ENCODE peak calls at places on chromosomes 13 and 19, in six cellular contexts. I is thyroid gland, S is A549, D is adrenal gland, R is BE2C, Z is keratinocyte. W is an unnamed sample.

GRCh38 chr19:50039968-50040367 is 14.2 kb downstream of the ZNF473 start:
- DNase-seq in D (no peak), R (no peak), Z (no peak), S (no peak), I (no peak), W (peak)

GRCh38 chr19:20359933-20360720 is 193.1 kb downstream of the ZNF486 start:
- DNase-seq in R (peak), D (no peak), Z (no peak), S (no peak), I (peak), W (no peak)

GRCh38 chr19:31560021-31560770 is 211.0 kb upstream of the TSHZ3 start:
- DNase-seq in R (no peak), Z (no peak), I (no peak), S (no peak), D (no peak), W (no peak)

GRCh38 chr19:944171-944567 is 18.3 kb downstream of the ARID3A start:
- DNase-seq in I (no peak), S (no peak), D (peak), R (peak), Z (no peak), W (no peak)

GRCh38 chr19:35100588-35101533 is 14.8 kb upstream of the FXYD3 start:
- DNase-seq in S (no peak), I (no peak), D (no peak), R (no peak), Z (no peak), W (no peak)

GRCh38 chr19:48154003-48154402 is 16.1 kb downstream of the LIG1 start:
- DNase-seq in D (no peak), Z (no peak), S (no peak), R (no peak), I (no peak), W (no peak)

GRCh38 chr19:35587326-35587725 is 1.4 kb downstream of the PMIS2 start:
- DNase-seq in D (no peak), R (no peak), I (peak), S (no peak), Z (no peak), W (no peak)

GRCh38 chr19:16736709-16737108 is 17.1 kb downstream of the NWD1 start:
- DNase-seq in S (no peak), Z (no peak), D (no peak), R (no peak), I (no peak), W (no peak)

GRCh38 chr13:39870197-39870746 is 214.8 kb downstream of the COG6 start:
- DNase-seq in R (no peak), D (no peak), I (no peak), Z (no peak), S (no peak), W (no peak)

GRCh38 chr19:604355-604754 is 14.7 kb downstream of the HCN2 start:
- DNase-seq in R (peak), S (no peak), Z (no peak), D (no peak), I (no peak), W (no peak)

GRCh38 chr13:101916758-101917474 is 464.4 kb downstream of the ITGBL1 start:
- DNase-seq in I (no peak), Z (no peak), S (no peak), R (peak), D (no peak), W (no peak)

GRCh38 chr13:100798739-100799361 is 124.3 kb upstream of the TMTC4 start:
- DNase-seq in R (no peak), I (no peak), Z (no peak), S (no peak), D (no peak), W (no peak)

GRCh38 chr13:59607780-59608233 is 555.9 kb downstream of the DIAPH3 start:
- DNase-seq in R (no peak), S (no peak), I (no peak), D (no peak), Z (no peak), W (no peak)

GRCh38 chr19:41898235-41898634 is 15.3 kb downstream of the ARHGEF1 start:
- DNase-seq in S (no peak), Z (no peak), I (no peak), R (no peak), D (no peak), W (no peak)

GRCh38 chr19:19279062-19279612 is 6.0 kb upstream of the TM6SF2 start:
- DNase-seq in I (no peak), Z (no peak), R (no peak), S (no peak), D (no peak), W (no peak)

GRCh38 chr13:67299072-67299635 is 69.0 kb upstream of the PCDH9 start:
- DNase-seq in I (no peak), Z (no peak), D (no peak), R (no peak), S (no peak), W (peak)

GRCh38 chr13:108003626-108004025 is 211.7 kb downstream of the LIG4 start:
- DNase-seq in D (no peak), S (no peak), R (peak), I (no peak), Z (no peak), W (no peak)

GRCh38 chr19:48480476-48481190 is 11.5 kb downstream of the CYTH2 start:
- DNase-seq in R (no peak), S (no peak), Z (no peak), I (no peak), D (no peak), W (no peak)

GRCh38 chr13:47661076-47661475 is 340.0 kb downstream of the SUCLA2 start:
- DNase-seq in D (no peak), Z (no peak), I (no peak), S (no peak), R (no peak), W (no peak)

GRCh38 chr13:107025991-107026390 is 458.1 kb upstream of the ARGLU1 start:
- DNase-seq in I (peak), S (no peak), D (no peak), Z (no peak), R (no peak), W (peak)

GRCh38 chr19:49844138-49844740 is 6.7 kb upstream of the PTOV1 start:
- DNase-seq in I (no peak), D (no peak), R (no peak), S (no peak), Z (no peak), W (no peak)

GRCh38 chr19:11243798-11244169 is 4.4 kb downstream of the ANGPTL8 start:
- DNase-seq in D (no peak), R (no peak), Z (no peak), S (no peak), I (no peak), W (no peak)
- H3K4me3 ChIP-seq in D (no peak), R (peak), Z (no peak), S (no peak), I (no peak), W (no peak)

DNA sequence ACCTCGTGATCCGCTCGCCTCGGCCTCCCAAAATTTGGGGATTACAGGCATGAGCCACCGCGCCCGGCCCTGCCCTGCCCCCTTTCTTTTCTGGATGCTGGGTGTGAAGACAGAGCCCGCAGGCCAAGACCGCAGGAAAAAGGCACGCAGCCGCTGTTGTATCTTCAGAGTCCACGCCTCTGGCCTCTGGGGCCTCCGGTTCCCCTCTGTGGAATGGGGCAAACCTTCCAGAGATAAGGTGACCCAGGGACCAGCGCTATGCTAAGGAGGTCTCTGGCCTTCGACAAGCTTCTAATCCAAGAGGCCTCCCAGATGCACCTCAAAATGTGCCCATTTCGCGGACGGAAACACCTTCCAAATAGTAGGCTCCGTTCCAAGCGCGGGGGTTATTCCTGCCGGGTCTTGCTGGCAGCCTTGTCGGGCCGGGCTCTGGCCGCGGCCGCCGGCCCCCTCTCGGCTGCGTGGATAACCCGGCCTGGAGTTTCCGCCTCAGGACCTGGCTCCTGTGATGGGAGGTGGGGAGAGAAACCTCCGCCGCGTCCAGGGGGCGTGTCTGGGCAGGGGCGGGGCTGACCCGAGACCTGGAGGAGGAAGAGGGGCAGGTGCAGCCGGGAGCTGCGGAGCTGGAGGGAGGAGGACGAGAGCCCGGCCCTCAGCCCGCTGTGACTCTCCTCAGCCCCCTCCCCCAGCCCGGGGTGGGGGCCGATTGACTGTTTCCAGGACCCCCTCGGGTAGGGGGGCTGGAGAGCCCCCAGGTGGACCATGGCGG is 13.1 kb downstream of the TJP3 start:
- DNase-seq in I (peak), Z (no peak), R (peak), D (peak), S (peak), W (no peak)
- TF ChIP-seq CTCF in I (no peak), Z (no peak), R (no peak), D (no peak), S (no peak), W (no peak)

DNA sequence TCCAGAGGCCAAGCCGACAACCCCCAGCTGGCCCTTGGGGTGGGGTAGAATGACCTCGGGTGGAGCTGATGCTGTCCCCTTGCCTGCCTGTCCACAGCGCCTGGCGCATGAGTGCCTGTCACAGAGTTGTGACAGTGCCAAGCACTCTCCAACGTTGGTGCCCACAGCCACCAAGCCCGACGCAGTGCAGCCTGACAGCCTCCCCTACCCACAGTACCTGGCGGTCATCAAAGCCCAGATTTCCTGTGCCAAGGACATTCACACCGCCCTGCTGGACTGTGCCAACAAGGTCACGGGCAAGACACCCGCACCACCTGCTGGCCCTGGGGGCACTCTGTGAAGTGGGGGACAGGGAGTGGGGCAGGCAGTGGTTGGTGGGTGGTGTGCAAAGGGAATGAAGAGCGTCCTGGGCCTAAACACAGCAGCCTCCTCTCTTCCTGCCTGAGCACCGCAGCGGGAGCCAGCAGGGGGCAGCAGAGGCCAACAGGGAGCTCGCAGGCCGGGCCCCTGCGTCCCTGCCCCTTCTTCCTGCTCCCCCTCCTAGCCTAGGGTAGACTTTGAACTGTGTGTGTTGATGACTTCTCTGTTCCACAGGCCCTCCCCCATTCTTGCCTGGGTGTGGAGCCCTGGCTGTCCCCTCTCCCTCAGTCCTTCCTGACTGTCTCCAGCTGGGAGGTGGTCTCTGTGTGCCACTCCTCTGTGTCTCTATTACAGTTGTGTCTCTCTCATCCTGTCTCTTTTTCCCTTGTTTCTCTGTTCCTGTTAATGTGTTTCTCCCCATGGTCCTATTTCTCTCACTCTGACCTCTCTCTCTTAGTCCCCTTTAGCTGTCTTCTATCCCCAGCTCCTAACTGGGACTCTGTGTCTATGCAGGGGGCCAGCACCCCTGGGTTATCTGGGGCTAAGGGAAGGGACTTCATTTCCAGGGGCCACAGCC is 6.5 kb downstream of the MED29 start:
- DNase-seq in D (peak), I (peak), Z (no peak), S (peak), R (peak), W (no peak)
- H3K4me3 ChIP-seq in D (no peak), I (no peak), Z (no peak), S (peak), R (no peak), W (no peak)

DNA sequence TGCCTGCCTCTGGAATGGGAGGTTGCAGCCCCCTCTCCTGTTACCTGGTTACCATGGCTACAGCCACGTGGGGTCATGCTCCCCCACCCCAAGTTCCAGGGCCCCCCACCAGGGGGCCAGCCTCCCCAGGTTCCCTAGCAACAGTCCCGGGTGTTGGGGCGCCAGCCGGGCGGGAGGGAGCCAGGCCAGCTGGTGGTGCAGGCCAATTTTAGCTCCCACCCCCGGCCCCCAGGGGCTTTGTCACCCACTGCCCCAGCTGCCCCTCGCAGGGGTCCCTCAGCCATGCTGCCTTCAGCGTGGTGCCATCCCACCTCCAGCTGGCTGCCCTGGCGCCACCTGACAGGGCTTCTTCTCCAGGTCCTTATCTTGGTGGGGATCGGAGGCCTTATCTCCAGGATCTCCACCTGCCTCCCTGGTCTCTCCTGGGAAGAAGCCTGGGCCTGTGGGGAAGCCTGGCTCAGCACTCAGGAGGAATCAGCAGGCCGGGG is 3.0 kb downstream of the MARK4 start:
- DNase-seq in R (peak), D (no peak), I (no peak), S (no peak), Z (no peak), W (no peak)
- TF ChIP-seq CTCF in R (peak), D (no peak), I (no peak), S (no peak), Z (no peak), W (peak)

GRCh38 chr13:98143157-98143553 is 261 bp downstream of the FARP1 start:
- DNase-seq in Z (no peak), D (no peak), I (peak), R (no peak), S (peak), W (no peak)
- H3K4me3 ChIP-seq in Z (peak), D (peak), I (peak), R (peak), S (peak), W (peak)

GRCh38 chr19:12478234-12478941 is 6.2 kb downstream of the ZNF709 start:
- DNase-seq in R (no peak), I (peak), S (no peak), Z (no peak), D (no peak), W (no peak)
- TF ChIP-seq CTCF in R (no peak), I (no peak), S (no peak), Z (no peak), D (no peak), W (no peak)

DNA sequence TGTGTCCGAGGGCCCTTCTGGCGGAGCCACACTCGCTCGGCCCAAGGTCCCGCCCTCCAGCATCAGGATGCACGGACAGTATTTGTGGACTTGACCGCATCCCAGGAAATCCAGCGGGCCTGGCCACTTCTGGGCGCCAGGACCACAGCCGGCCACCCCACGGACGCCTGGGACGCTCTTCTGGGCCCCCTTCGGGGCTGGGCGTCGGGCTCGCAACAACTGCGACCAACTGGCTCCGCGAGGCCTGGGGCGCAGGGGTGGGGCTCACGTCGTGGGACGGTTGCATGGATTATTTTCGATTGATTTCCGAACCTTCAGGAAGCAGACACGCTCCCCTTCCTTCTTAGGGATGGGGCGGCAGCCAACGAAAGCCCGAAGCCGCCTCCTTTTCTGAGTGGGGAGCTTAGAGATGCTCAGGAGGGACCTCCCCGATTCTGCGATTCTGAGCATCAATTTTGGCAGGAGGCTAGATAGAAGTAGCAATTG is 521 bp upstream of the NUP58 start:
- DNase-seq in S (no peak), Z (no peak), I (peak), D (peak), R (no peak), W (no peak)
- H3K4me3 ChIP-seq in S (peak), Z (peak), I (peak), D (peak), R (peak), W (peak)

GRCh38 chr19:14089662-14090508 is 666 bp downstream of the SAMD1 start:
- DNase-seq in S (no peak), Z (no peak), R (peak), D (peak), I (peak), W (no peak)

GRCh38 chr19:14090509-14091085 is at the start of gene SAMD1:
- DNase-seq in S (peak), Z (no peak), R (peak), D (peak), I (peak), W (no peak)

GRCh38 chr19:14091885-14092462 is 1.4 kb upstream of the SAMD1 start:
- DNase-seq in I (no peak), R (no peak), Z (no peak), D (no peak), S (no peak), W (no peak)

GRCh38 chr19:14089412-14089661 is 1.2 kb downstream of the SAMD1 start:
- DNase-seq in D (no peak), I (no peak), R (no peak), S (no peak), Z (no peak), W (no peak)

GRCh38 chr19:14091086-14091884 is 734 bp upstream of the SAMD1 start:
- DNase-seq in R (peak), S (peak), D (peak), Z (no peak), I (peak), W (no peak)
- TF ChIP-seq CTCF in R (peak), S (peak), D (peak), Z (peak), I (no peak), W (peak)

DNA sequence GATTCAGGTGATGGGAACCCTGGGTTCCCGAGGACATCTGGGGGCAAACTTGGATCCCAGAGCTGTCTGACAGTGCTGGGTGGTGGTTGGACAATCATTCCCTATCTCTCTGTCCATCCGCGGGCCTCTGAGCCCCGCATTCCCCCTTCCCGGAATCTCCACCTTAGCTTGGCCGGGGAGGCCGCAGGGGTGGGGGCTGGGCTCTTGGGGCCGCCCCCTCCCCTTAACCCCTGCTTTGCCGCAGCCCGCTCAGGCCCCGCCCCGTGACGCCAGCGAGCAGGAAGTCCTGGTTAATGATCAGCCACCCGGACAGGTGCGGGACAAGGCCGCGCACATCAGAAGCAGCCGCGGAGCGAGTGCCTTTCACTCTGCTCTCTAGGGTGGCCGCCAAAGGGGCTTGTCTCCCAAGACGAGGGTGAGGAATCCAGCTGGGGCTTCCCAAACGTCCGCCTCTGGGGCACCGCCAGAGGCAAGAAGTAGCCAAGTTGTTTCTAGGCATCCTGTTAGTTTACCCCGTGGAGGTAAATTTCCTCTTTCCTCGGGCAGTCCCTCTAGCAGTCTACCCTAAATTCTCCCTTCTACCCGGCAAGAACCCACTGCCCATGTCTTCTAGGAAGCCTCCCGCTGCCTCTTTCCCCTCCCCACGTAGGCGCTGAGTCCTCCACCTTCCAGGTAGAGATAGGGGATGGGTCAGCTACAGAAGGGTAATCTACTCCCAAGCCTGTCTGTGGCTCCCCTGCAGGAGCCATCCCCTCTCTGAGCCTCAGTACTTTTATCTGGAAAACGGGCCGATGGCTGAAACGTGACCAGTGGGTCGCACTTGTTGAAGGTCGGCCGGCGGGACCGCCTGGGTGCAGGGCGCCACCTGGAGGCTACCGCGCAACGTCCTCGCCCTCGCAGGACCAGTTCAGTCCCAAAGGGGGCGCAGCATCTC is 3.0 kb downstream of the IRF2BP1 start:
- DNase-seq in Z (peak), D (peak), S (peak), R (peak), I (peak), W (no peak)
- H3K4me3 ChIP-seq in Z (peak), D (no peak), S (peak), R (no peak), I (no peak), W (peak)

GRCh38 chr19:13005861-13006370 is 10.6 kb downstream of the NFIX start:
- DNase-seq in R (no peak), Z (no peak), S (no peak), I (peak), D (no peak), W (no peak)
- TF ChIP-seq CTCF in R (no peak), Z (no peak), S (no peak), I (no peak), D (no peak), W (no peak)

W was measured in epithelial cell of proximal tubule.